ENCODE peak calls at places on chromosomes 3 and 15, in eight cellular contexts. V is ovary; S is T1000; R is CD4-positive, alpha-beta T cell; J is ACHN; H is stimulated activated CD8-positive, alpha-beta memory T cell treated with anti-CD3 and anti-CD28 coated beads, Interleukin-4, amount 100 ng/mL, for 4 hours; K is H7; G is iris pigment epithelial cell. N is an unnamed sample.

GRCh38 chr3:151230644-151231043 is 27.6 kb upstream of the GPR171 start:
- DNase-seq in K (no peak), V (no peak), G (no peak), S (no peak), J (no peak), H (no peak), R (no peak), N (no peak)

GRCh38 chr3:27366062-27366591 is 3.1 kb downstream of the NEK10 start:
- DNase-seq in J (no peak), V (no peak), K (no peak), H (no peak), G (no peak), R (no peak), S (no peak), N (no peak)

GRCh38 chr3:189981668-189982067 is 139.0 kb downstream of the P3H2 start:
- DNase-seq in G (peak), S (peak), K (no peak), H (no peak), J (peak), V (no peak), R (no peak), N (no peak)

GRCh38 chr3:193744048-193744821 is 151.2 kb downstream of the OPA1 start:
- DNase-seq in J (peak), G (peak), V (no peak), K (no peak), R (no peak), S (no peak), H (no peak), N (peak)

GRCh38 chr3:119145500-119146167 is at the start of gene TEX55:
- DNase-seq in R (no peak), H (no peak), J (peak), K (peak), G (peak), V (no peak), S (peak), N (peak)

GRCh38 chr3:64666171-64666581 is 21.6 kb downstream of the ADAMTS9 start:
- DNase-seq in R (no peak), H (no peak), V (no peak), K (no peak), J (peak), S (no peak), G (peak), N (no peak)

GRCh38 chr15:74438696-74439316 is 5.0 kb upstream of the SEMA7A start:
- DNase-seq in J (peak), S (peak), V (peak), G (peak), R (peak), H (peak), K (peak), N (peak)

GRCh38 chr3:151084893-151085226 is 604 bp upstream of the MED12L start:
- DNase-seq in R (no peak), J (no peak), V (no peak), S (no peak), G (no peak), K (no peak), H (no peak), N (no peak)

GRCh38 chr15:26069204-26069603 is 206.1 kb upstream of the ATP10A start:
- DNase-seq in H (no peak), V (no peak), G (no peak), K (no peak), R (no peak), J (no peak), S (no peak), N (no peak)

GRCh38 chr15:82139823-82140268 is 94.0 kb upstream of the MEX3B start:
- DNase-seq in J (peak), H (no peak), G (peak), R (no peak), S (no peak), V (no peak), K (peak), N (no peak)

GRCh38 chr3:57983734-57984518 is 24.3 kb upstream of the FLNB start:
- DNase-seq in H (peak), R (peak), K (no peak), J (peak), V (peak), G (peak), S (peak), N (no peak)

GRCh38 chr3:113142476-113142875 is 68.9 kb upstream of the BOC start:
- DNase-seq in G (no peak), S (no peak), H (no peak), K (no peak), R (no peak), V (no peak), J (peak), N (no peak)

GRCh38 chr15:39578851-39579486 is 1.9 kb upstream of the THBS1 start:
- DNase-seq in H (no peak), G (no peak), K (peak), R (no peak), V (no peak), J (peak), S (no peak), N (no peak)

GRCh38 chr3:129556890-129557736 is 14.1 kb downstream of the H1-8 start:
- DNase-seq in G (no peak), S (no peak), J (no peak), R (no peak), K (no peak), H (no peak), V (no peak), N (no peak)

GRCh38 chr3:130546920-130547679 is 30.1 kb downstream of the COL6A6 start:
- DNase-seq in V (no peak), K (no peak), H (no peak), G (no peak), J (no peak), R (no peak), S (no peak), N (no peak)

GRCh38 chr15:100635406-100636071 is 33.1 kb downstream of the ASB7 start:
- DNase-seq in R (no peak), H (no peak), S (no peak), J (no peak), K (no peak), V (no peak), G (peak), N (no peak)

GRCh38 chr15:26889298-26889898 is 22.5 kb downstream of the GABRA5 start:
- DNase-seq in S (peak), G (peak), K (peak), J (peak), R (peak), V (no peak), H (no peak), N (no peak)

GRCh38 chr3:127226946-127227842 is 34.3 kb downstream of the PRR23E start:
- DNase-seq in V (no peak), K (peak), H (no peak), G (no peak), J (no peak), R (no peak), S (no peak), N (no peak)

N was measured in NCI-H1930.